ENCODE peak calls at places on chromosomes 16 and 17, in nine cellular contexts. Z is lung, P is H1, D is gastrocnemius medialis, K is left lung, S is thoracic aorta, A is astrocyte of the spinal cord, G is mucosa of descending colon, W is heart left ventricle. Q is an unnamed sample.

GRCh38 chr17:10614536-10615155 is 42.5 kb downstream of the MYH3 start:
- DNase-seq in Z (no peak), P (peak), D (peak), K (no peak), S (no peak), A (peak), G (peak), W (peak), Q (peak)

GRCh38 chr16:85663891-85664321 is 24.8 kb downstream of the GINS2 start:
- DNase-seq in Z (no peak), P (no peak), D (peak), K (peak), S (no peak), A (no peak), G (peak), W (no peak), Q (peak)

GRCh38 chr17:36152639-36153120 is 23.8 kb downstream of the TBC1D3B start:
- DNase-seq in Z (no peak), P (no peak), D (no peak), K (no peak), S (no peak), A (no peak), G (no peak), W (no peak), Q (no peak)

GRCh38 chr17:79484600-79485398 is 126.1 kb downstream of the RBFOX3 start:
- DNase-seq in Z (no peak), P (no peak), D (no peak), K (no peak), S (no peak), A (no peak), G (no peak), W (no peak), Q (no peak)

GRCh38 chr16:5862103-5863003 is 764.8 kb upstream of the EEF2KMT start:
- DNase-seq in Z (no peak), P (no peak), D (no peak), K (no peak), S (no peak), A (no peak), G (no peak), W (no peak), Q (no peak)

GRCh38 chr17:82952019-82952418 is 112.2 kb upstream of the ZNF750 start:
- DNase-seq in Z (no peak), P (no peak), D (no peak), K (no peak), S (no peak), A (no peak), G (no peak), W (no peak), Q (no peak)

GRCh38 chr17:4533522-4534502 is 21.4 kb downstream of the MYBBP1A start:
- DNase-seq in Z (no peak), P (no peak), D (no peak), K (no peak), S (no peak), A (no peak), G (no peak), W (no peak), Q (peak)

GRCh38 chr17:9648521-9649110 is 3.3 kb downstream of the USP43 start:
- DNase-seq in Z (no peak), P (no peak), D (no peak), K (no peak), S (no peak), A (no peak), G (no peak), W (no peak), Q (no peak)

GRCh38 chr17:72158895-72159885 is 38.4 kb downstream of the SOX9 start:
- DNase-seq in Z (peak), P (no peak), D (no peak), K (peak), S (no peak), A (no peak), G (no peak), W (no peak), Q (no peak)

GRCh38 chr16:30382398-30383015 is at the start of gene SEPTIN1:
- DNase-seq in Z (no peak), P (no peak), D (no peak), K (no peak), S (no peak), A (no peak), G (peak), W (no peak), Q (peak)

GRCh38 chr17:59763861-59764260 is 56.4 kb downstream of the VMP1 start:
- DNase-seq in Z (no peak), P (no peak), D (no peak), K (no peak), S (no peak), A (peak), G (no peak), W (no peak), Q (no peak)

GRCh38 chr17:68600881-68601564 is at the start of gene FAM20A:
- DNase-seq in Z (peak), P (peak), D (peak), K (peak), S (no peak), A (no peak), G (peak), W (peak), Q (peak)

GRCh38 chr17:68599873-68600122 is 1.4 kb downstream of the FAM20A start:
- DNase-seq in Z (no peak), P (no peak), D (no peak), K (peak), S (no peak), A (no peak), G (no peak), W (no peak), Q (no peak)

GRCh38 chr17:68599091-68599872 is 1.9 kb downstream of the FAM20A start:
- DNase-seq in Z (no peak), P (no peak), D (peak), K (no peak), S (no peak), A (peak), G (no peak), W (no peak), Q (no peak)

GRCh38 chr17:68601565-68602266 is 549 bp upstream of the FAM20A start:
- DNase-seq in Z (no peak), P (no peak), D (no peak), K (no peak), S (no peak), A (no peak), G (no peak), W (no peak), Q (no peak)

DNA sequence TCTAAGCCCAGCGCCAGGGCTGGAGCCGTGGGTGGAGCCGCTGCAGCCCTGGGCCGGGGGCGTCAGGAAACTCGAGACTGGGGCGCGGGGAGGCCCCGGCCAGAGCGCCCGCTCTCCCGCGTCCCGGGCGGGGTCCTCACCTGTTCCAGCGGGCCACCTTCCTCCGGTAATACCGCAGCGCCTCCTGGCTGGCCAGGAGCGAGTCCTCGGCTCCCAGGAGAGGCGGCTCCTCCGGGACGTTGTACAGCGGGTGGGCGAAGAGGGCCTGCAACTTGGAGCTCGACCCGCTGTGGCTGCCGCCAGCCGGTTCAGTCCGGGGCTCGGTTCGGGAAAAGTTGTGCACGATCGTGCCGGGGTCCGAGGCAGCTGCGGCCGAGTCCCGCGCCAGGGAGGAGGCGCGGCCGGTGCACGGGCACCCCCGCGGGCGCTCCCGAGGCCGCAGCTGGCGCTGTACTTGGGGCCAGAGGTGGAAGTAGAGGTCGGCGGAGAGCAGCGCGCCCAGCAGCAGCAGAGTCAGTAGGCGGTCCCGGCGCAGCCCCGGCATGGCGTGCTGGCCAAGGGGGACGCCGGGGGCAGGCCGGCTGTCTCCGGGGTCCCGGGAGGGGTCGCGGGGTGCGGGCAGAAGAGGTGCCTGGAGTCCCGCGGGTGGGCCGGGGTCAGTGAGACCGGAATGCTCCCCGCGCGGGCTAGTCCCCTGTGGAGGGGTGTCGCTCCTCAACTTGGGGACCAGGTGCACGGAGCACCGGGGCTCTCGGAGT is 865 bp downstream of the FAM20A start:
- DNase-seq in Z (peak), P (peak), D (peak), K (peak), S (no peak), A (no peak), G (no peak), W (peak), Q (peak)
- TF ChIP-seq CTCF in Z (no peak), P (peak), D (no peak), K (no peak), S (no peak), A (peak), G (no peak), W (peak), Q (no peak)

GRCh38 chr17:915416-916201 is 64.0 kb downstream of the NXN start:
- DNase-seq in Z (no peak), P (no peak), D (no peak), K (no peak), S (no peak), A (peak), G (no peak), W (peak), Q (no peak)

GRCh38 chr17:920190-920589 is 59.4 kb downstream of the NXN start:
- DNase-seq in Z (no peak), P (no peak), D (no peak), K (peak), S (no peak), A (no peak), G (no peak), W (no peak), Q (no peak)

GRCh38 chr17:917391-917811 is 62.2 kb downstream of the NXN start:
- DNase-seq in Z (no peak), P (no peak), D (no peak), K (peak), S (no peak), A (no peak), G (no peak), W (peak), Q (no peak)

GRCh38 chr17:916315-916714 is 63.3 kb downstream of the NXN start:
- DNase-seq in Z (no peak), P (no peak), D (no peak), K (no peak), S (no peak), A (no peak), G (no peak), W (no peak), Q (no peak)

DNA sequence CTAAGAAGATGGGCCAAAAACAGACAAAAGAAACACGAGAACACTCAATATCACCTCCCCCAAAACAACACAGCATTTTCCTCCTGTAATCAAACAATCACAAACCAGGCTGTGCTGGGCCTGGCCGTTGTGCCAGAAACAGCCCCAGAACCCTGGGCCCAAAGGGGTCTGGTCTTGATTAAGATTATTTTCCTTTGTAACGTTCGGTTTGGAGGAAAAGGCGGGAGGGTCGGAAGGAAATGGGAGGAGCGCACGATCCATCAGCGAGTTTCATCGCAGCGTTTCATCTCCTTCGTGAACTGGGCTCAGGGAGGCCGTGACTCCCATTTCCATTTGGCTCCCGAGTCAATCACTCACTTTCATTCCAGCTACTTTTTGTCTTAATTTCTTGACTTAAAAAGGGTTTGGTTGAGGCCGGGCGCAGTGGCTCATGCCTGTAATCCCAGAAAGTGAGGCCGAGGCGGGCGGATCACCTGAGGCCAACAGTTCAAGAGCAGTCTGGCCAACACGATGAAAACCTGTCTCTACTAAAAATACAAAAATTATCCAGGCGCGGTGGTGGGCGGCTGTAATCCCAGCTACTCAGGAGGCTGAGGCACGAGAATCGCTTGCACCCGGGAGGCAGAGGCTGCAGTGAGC is 61.4 kb downstream of the NXN start:
- DNase-seq in Z (no peak), P (no peak), D (no peak), K (peak), S (no peak), A (no peak), G (no peak), W (peak), Q (no peak)
- H3K4me3 ChIP-seq in Z (no peak), P (no peak), D (no peak), K (no peak), S (no peak), A (no peak), G (no peak), W (no peak), Q (no peak)

DNA sequence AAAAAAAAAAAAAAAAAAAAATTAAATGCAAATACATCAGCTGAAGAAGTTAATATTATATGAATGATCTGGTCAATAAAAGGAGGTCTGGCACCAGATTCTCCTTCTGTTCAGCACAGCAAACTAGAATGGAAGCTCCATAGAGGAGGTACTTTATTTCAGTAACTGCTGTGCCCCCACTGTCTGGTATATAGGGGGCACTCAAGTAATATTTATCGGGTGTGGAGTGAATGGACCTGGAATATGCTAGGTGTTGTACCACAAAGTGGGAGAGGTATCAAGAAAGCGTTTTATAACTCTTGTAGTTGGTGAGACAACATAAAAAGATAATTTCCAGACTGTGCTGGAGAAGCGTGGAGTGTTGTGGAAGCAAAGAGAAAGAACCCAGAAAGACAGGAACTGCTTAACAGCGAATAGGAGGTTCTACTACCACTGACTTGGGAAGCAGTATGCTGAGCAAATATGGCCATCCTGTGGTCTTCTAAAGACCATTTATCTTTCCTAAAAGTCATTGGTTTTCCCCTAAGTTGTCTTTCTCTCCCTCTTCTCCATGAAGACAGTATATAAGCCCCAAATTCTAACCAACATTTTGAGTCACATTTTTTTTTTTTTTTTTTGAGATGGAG is 12.2 kb upstream of the PRKCA start:
- DNase-seq in Z (no peak), P (no peak), D (no peak), K (no peak), S (no peak), A (no peak), G (no peak), W (no peak), Q (no peak)
- TF ChIP-seq CTCF in Z (no peak), P (peak), D (no peak), K (no peak), S (no peak), A (peak), G (no peak), W (peak), Q (no peak)

GRCh38 chr17:27245230-27245696 is 48.7 kb upstream of the WSB1 start:
- DNase-seq in Z (peak), P (peak), D (peak), K (peak), S (peak), A (peak), G (peak), W (peak), Q (peak)
- H3K4me3 ChIP-seq in Z (no peak), P (no peak), D (peak), K (no peak), S (peak), A (no peak), G (no peak), W (no peak), Q (no peak)

GRCh38 chr17:16584273-16584995 is 15.4 kb upstream of the ZNF287 start:
- DNase-seq in Z (peak), P (peak), D (peak), K (peak), S (peak), A (peak), G (peak), W (peak), Q (peak)
- TF ChIP-seq CTCF in Z (peak), P (peak), D (peak), K (peak), S (peak), A (peak), G (peak), W (peak), Q (peak)